ENCODE peak calls at places on chromosomes 7 and 10, in six cellular contexts. One of them, this sample, is unnamed. For H3K4me1, the result is how much of the 10 kb centered on the place peaks cover.

GRCh38 chr10:42997151-42997848 is 79.6 kb upstream of the RET start:
- DNase-seq in mucosa of descending colon: no peak
- DNase-seq in kidney: no peak
- DNase-seq in prostate gland: no peak
- DNase-seq in H9: peak
- DNase-seq in upper lobe of right lung: no peak
- DNase-seq in this sample: no peak

GRCh38 chr7:122628651-122629411 is 70.1 kb downstream of the RNF133 start:
- DNase-seq in kidney: no peak
- DNase-seq in prostate gland: no peak
- DNase-seq in upper lobe of right lung: no peak
- DNase-seq in mucosa of descending colon: no peak
- DNase-seq in H9: no peak
- DNase-seq in this sample: no peak

GRCh38 chr7:38120076-38120475 is 58.0 kb upstream of the STARD3NL start:
- DNase-seq in H9: no peak
- DNase-seq in mucosa of descending colon: no peak
- DNase-seq in upper lobe of right lung: no peak
- DNase-seq in kidney: no peak
- DNase-seq in prostate gland: no peak
- DNase-seq in this sample: no peak

GRCh38 chr10:97179731-97180366 is 5.9 kb downstream of the SLIT1 start:
- DNase-seq in mucosa of descending colon: no peak
- DNase-seq in prostate gland: no peak
- DNase-seq in upper lobe of right lung: peak
- DNase-seq in kidney: peak
- DNase-seq in H9: peak
- DNase-seq in this sample: no peak

GRCh38 chr10:80196270-80196949 is 8.9 kb downstream of the ANXA11 start:
- DNase-seq in mucosa of descending colon: peak
- DNase-seq in prostate gland: peak
- DNase-seq in H9: no peak
- DNase-seq in upper lobe of right lung: peak
- DNase-seq in kidney: peak
- DNase-seq in this sample: no peak

GRCh38 chr7:140048989-140049338 is 13.8 kb downstream of the PARP12 start:
- DNase-seq in mucosa of descending colon: no peak
- DNase-seq in prostate gland: no peak
- DNase-seq in kidney: no peak
- DNase-seq in upper lobe of right lung: no peak
- DNase-seq in H9: no peak
- DNase-seq in this sample: no peak

GRCh38 chr7:20539201-20539600 is 76.3 kb upstream of the ABCB5 start:
- DNase-seq in kidney: no peak
- DNase-seq in H9: no peak
- DNase-seq in mucosa of descending colon: no peak
- DNase-seq in prostate gland: no peak
- DNase-seq in upper lobe of right lung: no peak
- DNase-seq in this sample: no peak

GRCh38 chr10:131314799-131315198 is 3.3 kb upstream of the TCERG1L start:
- DNase-seq in upper lobe of right lung: no peak
- DNase-seq in H9: no peak
- DNase-seq in kidney: no peak
- DNase-seq in prostate gland: no peak
- DNase-seq in mucosa of descending colon: no peak
- DNase-seq in this sample: no peak

GRCh38 chr10:126130291-126130710 is 233.9 kb downstream of the FANK1 start:
- DNase-seq in prostate gland: no peak
- DNase-seq in mucosa of descending colon: peak
- DNase-seq in kidney: peak
- DNase-seq in upper lobe of right lung: no peak
- DNase-seq in H9: no peak
- DNase-seq in this sample: no peak

GRCh38 chr10:132551808-132552130 is 14.2 kb downstream of the INPP5A start:
- DNase-seq in H9: no peak
- DNase-seq in prostate gland: no peak
- DNase-seq in kidney: no peak
- DNase-seq in upper lobe of right lung: no peak
- DNase-seq in mucosa of descending colon: no peak
- DNase-seq in this sample: no peak

GRCh38 chr10:132548869-132549268 is 11.3 kb downstream of the INPP5A start:
- DNase-seq in upper lobe of right lung: peak
- DNase-seq in H9: no peak
- DNase-seq in prostate gland: no peak
- DNase-seq in kidney: no peak
- DNase-seq in mucosa of descending colon: peak
- DNase-seq in this sample: no peak

GRCh38 chr10:132550366-132551092 is 12.9 kb downstream of the INPP5A start:
- DNase-seq in upper lobe of right lung: peak
- DNase-seq in mucosa of descending colon: peak
- DNase-seq in kidney: peak
- DNase-seq in prostate gland: no peak
- DNase-seq in H9: peak
- DNase-seq in this sample: peak

GRCh38 chr10:132549416-132549815 is 11.8 kb downstream of the INPP5A start:
- DNase-seq in upper lobe of right lung: peak
- DNase-seq in kidney: peak
- DNase-seq in mucosa of descending colon: peak
- DNase-seq in H9: no peak
- DNase-seq in prostate gland: no peak
- DNase-seq in this sample: no peak

GRCh38 chr10:132551093-132551807 is 13.7 kb downstream of the INPP5A start:
- DNase-seq in kidney: peak
- DNase-seq in prostate gland: no peak
- DNase-seq in H9: no peak
- DNase-seq in upper lobe of right lung: peak
- DNase-seq in mucosa of descending colon: peak
- DNase-seq in this sample: peak
- TF ChIP-seq CTCF in kidney: no peak
- TF ChIP-seq CTCF in prostate gland: no peak
- TF ChIP-seq CTCF in H9: no peak
- TF ChIP-seq CTCF in upper lobe of right lung: no peak
- TF ChIP-seq CTCF in mucosa of descending colon: no peak
- TF ChIP-seq CTCF in this sample: no peak

GRCh38 chr10:132430861-132431271 is 33.9 kb downstream of the PWWP2B start:
- DNase-seq in upper lobe of right lung: no peak
- DNase-seq in H9: no peak
- DNase-seq in mucosa of descending colon: peak
- DNase-seq in kidney: peak
- DNase-seq in prostate gland: no peak
- DNase-seq in this sample: peak
- H3K4me1 ChIP-seq in upper lobe of right lung: under half
- H3K4me1 ChIP-seq in H9: under half
- H3K4me1 ChIP-seq in mucosa of descending colon: under half
- H3K4me1 ChIP-seq in kidney: under half
- H3K4me1 ChIP-seq in prostate gland: under half
- H3K4me1 ChIP-seq in this sample: under half

GRCh38 chr7:92833766-92834605 is 2.4 kb downstream of the CDK6 start:
- DNase-seq in H9: peak
- DNase-seq in upper lobe of right lung: peak
- DNase-seq in kidney: peak
- DNase-seq in mucosa of descending colon: peak
- DNase-seq in prostate gland: peak
- DNase-seq in this sample: peak
- TF ChIP-seq CTCF in H9: no peak
- TF ChIP-seq CTCF in upper lobe of right lung: peak
- TF ChIP-seq CTCF in kidney: peak
- TF ChIP-seq CTCF in mucosa of descending colon: no peak
- TF ChIP-seq CTCF in prostate gland: peak
- TF ChIP-seq CTCF in this sample: no peak

DNA sequence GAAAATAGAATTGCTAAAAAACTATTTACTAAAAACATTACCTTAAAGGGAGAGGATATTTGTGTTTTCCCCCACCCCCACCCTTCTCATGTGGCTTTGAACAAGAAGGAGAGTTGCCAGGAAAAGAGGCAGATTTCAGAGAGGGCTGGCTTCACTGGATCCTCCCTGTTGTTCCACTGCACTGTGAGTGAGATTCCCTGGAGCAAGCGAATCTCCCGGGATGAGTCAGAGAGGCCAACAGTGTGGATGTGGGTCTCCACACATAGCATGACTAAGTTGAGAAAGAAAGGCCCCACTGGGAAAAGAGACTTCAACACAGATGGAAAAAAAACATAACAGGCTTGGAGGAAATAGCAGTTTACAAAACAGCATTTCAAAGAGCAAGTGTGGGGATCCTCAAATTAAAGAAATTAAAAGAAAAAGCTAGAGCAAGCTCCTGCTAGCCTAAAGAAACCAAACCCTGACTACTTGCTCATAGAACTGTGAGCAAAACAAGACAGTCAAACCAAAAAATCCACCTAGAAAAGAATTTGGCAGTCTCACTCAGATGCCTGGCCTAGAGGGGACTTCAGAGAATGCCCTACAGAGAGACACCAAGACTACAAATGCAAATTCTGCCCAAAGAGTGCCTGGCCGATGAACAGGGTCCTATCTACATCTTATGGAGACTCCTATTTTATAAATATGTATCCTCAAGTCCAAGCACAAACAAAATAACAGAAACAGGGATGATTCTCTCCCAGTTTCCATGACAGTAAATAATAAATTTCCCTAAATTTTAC is 3.4 kb downstream of the CAV1 start:
- DNase-seq in kidney: no peak
- DNase-seq in upper lobe of right lung: no peak
- DNase-seq in prostate gland: no peak
- DNase-seq in mucosa of descending colon: peak
- DNase-seq in H9: no peak
- DNase-seq in this sample: no peak
- H3K4me1 ChIP-seq in kidney: under half
- H3K4me1 ChIP-seq in upper lobe of right lung: under half
- H3K4me1 ChIP-seq in prostate gland: under half
- H3K4me1 ChIP-seq in mucosa of descending colon: under half
- H3K4me1 ChIP-seq in H9: under half
- H3K4me1 ChIP-seq in this sample: under half

DNA sequence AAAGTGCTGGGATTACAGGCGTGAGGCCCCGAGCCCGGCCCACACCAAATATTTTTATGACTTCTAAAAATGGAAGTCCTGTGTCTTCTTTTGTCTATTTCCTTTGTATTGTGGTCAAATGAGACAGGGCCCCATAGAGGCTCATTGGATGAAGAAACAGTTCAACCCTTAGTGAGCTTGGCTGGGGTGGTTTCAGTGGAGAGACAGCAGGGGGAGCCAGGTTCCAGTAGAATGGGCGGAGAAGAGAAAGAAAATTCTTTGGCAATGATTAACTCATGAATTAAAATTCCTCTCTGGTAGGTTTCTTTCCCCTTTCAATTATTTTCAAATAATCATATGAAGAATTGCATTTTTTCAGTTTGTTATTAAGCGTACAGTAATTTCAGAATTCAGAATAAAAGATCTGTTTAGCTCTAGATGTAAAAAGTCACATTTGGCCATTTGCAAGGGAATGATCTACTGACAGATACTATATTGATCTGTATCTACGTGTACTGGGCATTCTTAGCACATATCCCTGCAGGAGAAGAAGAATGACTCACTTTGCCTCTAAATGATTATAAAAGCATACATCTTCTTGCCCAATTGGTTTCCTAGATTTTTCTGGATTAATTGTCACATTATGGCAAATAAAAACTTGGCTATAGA is 43.2 kb downstream of the PNLIPRP3 start:
- DNase-seq in prostate gland: no peak
- DNase-seq in mucosa of descending colon: no peak
- DNase-seq in upper lobe of right lung: no peak
- DNase-seq in H9: peak
- DNase-seq in kidney: no peak
- DNase-seq in this sample: no peak
- TF ChIP-seq CTCF in prostate gland: no peak
- TF ChIP-seq CTCF in mucosa of descending colon: peak
- TF ChIP-seq CTCF in upper lobe of right lung: no peak
- TF ChIP-seq CTCF in H9: peak
- TF ChIP-seq CTCF in kidney: peak
- TF ChIP-seq CTCF in this sample: no peak